ENCODE peak calls at places on chromosomes 1 and 21, in seven cellular contexts. One of them, this sample, is unnamed.

GRCh38 chr1:220787069-220787614 is 429 bp downstream of the MTARC1 start:
- DNase-seq in glutamatergic neuron: peak; percentile 33
- DNase-seq in sciatic nerve: no peak
- DNase-seq in GM19239: no peak
- DNase-seq in ELF-1: peak; percentile 79
- DNase-seq in ELR: peak; percentile 3
- DNase-seq in NCI-H1694: no peak
- DNase-seq in this sample: peak; percentile 67

GRCh38 chr1:156676820-156677615 is at the start of gene NES:
- DNase-seq in glutamatergic neuron: peak; percentile 86
- DNase-seq in sciatic nerve: peak; percentile 88
- DNase-seq in GM19239: no peak
- DNase-seq in ELF-1: peak; percentile 94
- DNase-seq in ELR: peak; percentile 51
- DNase-seq in NCI-H1694: peak; percentile 42
- DNase-seq in this sample: peak; percentile 93

GRCh38 chr1:173798078-173798477 is 26.4 kb upstream of the DARS2 start:
- DNase-seq in glutamatergic neuron: no peak
- DNase-seq in sciatic nerve: no peak
- DNase-seq in GM19239: no peak
- DNase-seq in ELF-1: no peak
- DNase-seq in ELR: no peak
- DNase-seq in NCI-H1694: no peak
- DNase-seq in this sample: no peak

GRCh38 chr1:81702903-81703302 is 97.8 kb upstream of the ADGRL2 start:
- DNase-seq in glutamatergic neuron: no peak
- DNase-seq in sciatic nerve: no peak
- DNase-seq in GM19239: no peak
- DNase-seq in ELF-1: no peak
- DNase-seq in ELR: peak; percentile 96
- DNase-seq in NCI-H1694: no peak
- DNase-seq in this sample: no peak

GRCh38 chr1:89566761-89567174 is 42.1 kb downstream of the LRRC8B start:
- DNase-seq in glutamatergic neuron: peak; percentile 24
- DNase-seq in sciatic nerve: peak; percentile 68
- DNase-seq in GM19239: no peak
- DNase-seq in ELF-1: peak; percentile 37
- DNase-seq in ELR: no peak
- DNase-seq in NCI-H1694: no peak
- DNase-seq in this sample: no peak

GRCh38 chr21:14942801-14943490 is 121.9 kb downstream of the NRIP1 start:
- DNase-seq in glutamatergic neuron: no peak
- DNase-seq in sciatic nerve: no peak
- DNase-seq in GM19239: no peak
- DNase-seq in ELF-1: no peak
- DNase-seq in ELR: no peak
- DNase-seq in NCI-H1694: no peak
- DNase-seq in this sample: no peak

GRCh38 chr1:100714599-100714998 is 4.9 kb upstream of the VCAM1 start:
- DNase-seq in glutamatergic neuron: no peak
- DNase-seq in sciatic nerve: no peak
- DNase-seq in GM19239: no peak
- DNase-seq in ELF-1: no peak
- DNase-seq in ELR: no peak
- DNase-seq in NCI-H1694: no peak
- DNase-seq in this sample: no peak

GRCh38 chr1:201982082-201982922 is at the start of gene RNPEP:
- DNase-seq in glutamatergic neuron: peak; percentile 78
- DNase-seq in sciatic nerve: peak; percentile 87
- DNase-seq in GM19239: peak; percentile 83
- DNase-seq in ELF-1: peak; percentile 69
- DNase-seq in ELR: peak; percentile 73
- DNase-seq in NCI-H1694: no peak
- DNase-seq in this sample: peak; percentile 77

GRCh38 chr1:15152318-15153183 is 996 bp upstream of the TMEM51 start:
- DNase-seq in glutamatergic neuron: peak; percentile 77
- DNase-seq in sciatic nerve: peak; percentile 91
- DNase-seq in GM19239: no peak
- DNase-seq in ELF-1: peak; percentile 90
- DNase-seq in ELR: peak; percentile 90
- DNase-seq in NCI-H1694: peak; percentile 50
- DNase-seq in this sample: peak; percentile 87

GRCh38 chr1:12181568-12181967 is 14.8 kb downstream of the TNFRSF1B start:
- DNase-seq in glutamatergic neuron: no peak
- DNase-seq in sciatic nerve: no peak
- DNase-seq in GM19239: no peak
- DNase-seq in ELF-1: no peak
- DNase-seq in ELR: no peak
- DNase-seq in NCI-H1694: no peak
- DNase-seq in this sample: no peak

GRCh38 chr1:158520955-158521665 is 33.1 kb downstream of the OR6Y1 start:
- DNase-seq in glutamatergic neuron: no peak
- DNase-seq in sciatic nerve: no peak
- DNase-seq in GM19239: no peak
- DNase-seq in ELF-1: no peak
- DNase-seq in ELR: no peak
- DNase-seq in NCI-H1694: no peak
- DNase-seq in this sample: no peak

GRCh38 chr1:167503626-167504458 is 14.5 kb downstream of the CD247 start:
- DNase-seq in glutamatergic neuron: no peak
- DNase-seq in sciatic nerve: no peak
- DNase-seq in GM19239: no peak
- DNase-seq in ELF-1: peak; percentile 40
- DNase-seq in ELR: no peak
- DNase-seq in NCI-H1694: no peak
- DNase-seq in this sample: no peak

GRCh38 chr21:28821276-28822063 is 171.2 kb downstream of the LTN1 start:
- DNase-seq in glutamatergic neuron: no peak
- DNase-seq in sciatic nerve: no peak
- DNase-seq in GM19239: no peak
- DNase-seq in ELF-1: no peak
- DNase-seq in ELR: no peak
- DNase-seq in NCI-H1694: no peak
- DNase-seq in this sample: no peak

GRCh38 chr1:156708245-156708661 is 2.9 kb upstream of the CRABP2 start:
- DNase-seq in glutamatergic neuron: no peak
- DNase-seq in sciatic nerve: no peak
- DNase-seq in GM19239: no peak
- DNase-seq in ELF-1: peak; percentile 88
- DNase-seq in ELR: no peak
- DNase-seq in NCI-H1694: no peak
- DNase-seq in this sample: peak; percentile 76

GRCh38 chr1:117673405-117673804 is 67.6 kb downstream of the TENT5C start:
- DNase-seq in glutamatergic neuron: no peak
- DNase-seq in sciatic nerve: no peak
- DNase-seq in GM19239: no peak
- DNase-seq in ELF-1: no peak
- DNase-seq in ELR: peak; percentile 83
- DNase-seq in NCI-H1694: no peak
- DNase-seq in this sample: no peak

GRCh38 chr1:91804546-91805023 is 81.4 kb downstream of the TGFBR3 start:
- DNase-seq in glutamatergic neuron: no peak
- DNase-seq in sciatic nerve: no peak
- DNase-seq in GM19239: no peak
- DNase-seq in ELF-1: no peak
- DNase-seq in ELR: peak; percentile 69
- DNase-seq in NCI-H1694: no peak
- DNase-seq in this sample: no peak

GRCh38 chr1:25549273-25550154 is 6.1 kb downstream of the LDLRAP1 start:
- DNase-seq in glutamatergic neuron: no peak
- DNase-seq in sciatic nerve: no peak
- DNase-seq in GM19239: peak; percentile 94
- DNase-seq in ELF-1: peak; percentile 32
- DNase-seq in ELR: peak; percentile 74
- DNase-seq in NCI-H1694: no peak
- DNase-seq in this sample: no peak

GRCh38 chr1:42266253-42267135 is 68.5 kb downstream of the FOXJ3 start:
- DNase-seq in glutamatergic neuron: no peak
- DNase-seq in sciatic nerve: no peak
- DNase-seq in GM19239: no peak
- DNase-seq in ELF-1: peak; percentile 44
- DNase-seq in ELR: no peak
- DNase-seq in NCI-H1694: no peak
- DNase-seq in this sample: no peak

GRCh38 chr1:234533975-234534876 is 55.2 kb upstream of the TARBP1 start:
- DNase-seq in glutamatergic neuron: no peak
- DNase-seq in sciatic nerve: peak; percentile 97
- DNase-seq in GM19239: no peak
- DNase-seq in ELF-1: no peak
- DNase-seq in ELR: no peak
- DNase-seq in NCI-H1694: peak; percentile 74
- DNase-seq in this sample: no peak

GRCh38 chr1:86823821-86824500 is 90.0 kb downstream of the SELENOF start:
- DNase-seq in glutamatergic neuron: no peak
- DNase-seq in sciatic nerve: no peak
- DNase-seq in GM19239: no peak
- DNase-seq in ELF-1: no peak
- DNase-seq in ELR: no peak
- DNase-seq in NCI-H1694: no peak
- DNase-seq in this sample: no peak

GRCh38 chr1:47432071-47433036 is 5.5 kb upstream of the FOXD2 start:
- DNase-seq in glutamatergic neuron: peak; percentile 90
- DNase-seq in sciatic nerve: peak; percentile 93
- DNase-seq in GM19239: no peak
- DNase-seq in ELF-1: peak; percentile 91
- DNase-seq in ELR: peak; percentile 71
- DNase-seq in NCI-H1694: peak; percentile 75
- DNase-seq in this sample: peak; percentile 87

GRCh38 chr1:170675825-170676224 is 11.9 kb downstream of the PRRX1 start:
- DNase-seq in glutamatergic neuron: no peak
- DNase-seq in sciatic nerve: no peak
- DNase-seq in GM19239: no peak
- DNase-seq in ELF-1: no peak
- DNase-seq in ELR: no peak
- DNase-seq in NCI-H1694: no peak
- DNase-seq in this sample: no peak

GRCh38 chr1:200488375-200489165 is 78.7 kb upstream of the ZNF281 start:
- DNase-seq in glutamatergic neuron: peak; percentile 36
- DNase-seq in sciatic nerve: peak; percentile 65
- DNase-seq in GM19239: peak; percentile 40
- DNase-seq in ELF-1: peak; percentile 80
- DNase-seq in ELR: peak; percentile 86
- DNase-seq in NCI-H1694: peak; percentile 63
- DNase-seq in this sample: peak; percentile 65

GRCh38 chr1:205396972-205397616 is 24.8 kb downstream of the LEMD1 start:
- DNase-seq in glutamatergic neuron: no peak
- DNase-seq in sciatic nerve: no peak
- DNase-seq in GM19239: peak; percentile 10
- DNase-seq in ELF-1: peak; percentile 71
- DNase-seq in ELR: peak; percentile 69
- DNase-seq in NCI-H1694: peak; percentile 90
- DNase-seq in this sample: peak; percentile 67

GRCh38 chr1:153259387-153259786 is at the start of gene LORICRIN:
- DNase-seq in glutamatergic neuron: no peak
- DNase-seq in sciatic nerve: no peak
- DNase-seq in GM19239: no peak
- DNase-seq in ELF-1: no peak
- DNase-seq in ELR: no peak
- DNase-seq in NCI-H1694: no peak
- DNase-seq in this sample: no peak

GRCh38 chr21:44907225-44907965 is 13.3 kb downstream of the ITGB2 start:
- DNase-seq in glutamatergic neuron: no peak
- DNase-seq in sciatic nerve: no peak
- DNase-seq in GM19239: no peak
- DNase-seq in ELF-1: no peak
- DNase-seq in ELR: no peak
- DNase-seq in NCI-H1694: no peak
- DNase-seq in this sample: no peak

GRCh38 chr1:7842517-7842916 is 10.3 kb downstream of the UTS2 start:
- DNase-seq in glutamatergic neuron: no peak
- DNase-seq in sciatic nerve: no peak
- DNase-seq in GM19239: no peak
- DNase-seq in ELF-1: no peak
- DNase-seq in ELR: no peak
- DNase-seq in NCI-H1694: no peak
- DNase-seq in this sample: no peak

GRCh38 chr1:34907487-34908090 is 21.9 kb downstream of the DLGAP3 start:
- DNase-seq in glutamatergic neuron: no peak
- DNase-seq in sciatic nerve: no peak
- DNase-seq in GM19239: no peak
- DNase-seq in ELF-1: peak; percentile 5
- DNase-seq in ELR: no peak
- DNase-seq in NCI-H1694: no peak
- DNase-seq in this sample: no peak

GRCh38 chr1:21552715-21553114 is 43.5 kb downstream of the ALPL start:
- DNase-seq in glutamatergic neuron: no peak
- DNase-seq in sciatic nerve: no peak
- DNase-seq in GM19239: no peak
- DNase-seq in ELF-1: no peak
- DNase-seq in ELR: peak; percentile 68
- DNase-seq in NCI-H1694: no peak
- DNase-seq in this sample: no peak

GRCh38 chr1:2311184-2312032 is 79.9 kb downstream of the MORN1 start:
- DNase-seq in glutamatergic neuron: peak; percentile 83
- DNase-seq in sciatic nerve: no peak
- DNase-seq in GM19239: peak; percentile 64
- DNase-seq in ELF-1: peak; percentile 87
- DNase-seq in ELR: peak; percentile 74
- DNase-seq in NCI-H1694: peak; percentile 42
- DNase-seq in this sample: peak; percentile 88

GRCh38 chr1:156931974-156932710 is 11.7 kb downstream of the LRRC71 start:
- DNase-seq in glutamatergic neuron: no peak
- DNase-seq in sciatic nerve: no peak
- DNase-seq in GM19239: no peak
- DNase-seq in ELF-1: no peak
- DNase-seq in ELR: no peak
- DNase-seq in NCI-H1694: no peak
- DNase-seq in this sample: no peak

GRCh38 chr1:113073457-113073950 is 506 bp downstream of the LRIG2 start:
- DNase-seq in glutamatergic neuron: no peak
- DNase-seq in sciatic nerve: no peak
- DNase-seq in GM19239: no peak
- DNase-seq in ELF-1: peak; percentile 89
- DNase-seq in ELR: peak; percentile 79
- DNase-seq in NCI-H1694: no peak
- DNase-seq in this sample: peak; percentile 74

GRCh38 chr1:245290836-245291235 is 136.1 kb downstream of the KIF26B start:
- DNase-seq in glutamatergic neuron: no peak
- DNase-seq in sciatic nerve: no peak
- DNase-seq in GM19239: no peak
- DNase-seq in ELF-1: peak; percentile 79
- DNase-seq in ELR: no peak
- DNase-seq in NCI-H1694: no peak
- DNase-seq in this sample: no peak

GRCh38 chr1:219539645-219540254 is 73.2 kb downstream of the ZC3H11B start:
- DNase-seq in glutamatergic neuron: no peak
- DNase-seq in sciatic nerve: no peak
- DNase-seq in GM19239: no peak
- DNase-seq in ELF-1: no peak
- DNase-seq in ELR: no peak
- DNase-seq in NCI-H1694: no peak
- DNase-seq in this sample: no peak

GRCh38 chr1:206032356-206033140 is 8.9 kb upstream of the CTSE start:
- DNase-seq in glutamatergic neuron: no peak
- DNase-seq in sciatic nerve: no peak
- DNase-seq in GM19239: no peak
- DNase-seq in ELF-1: no peak
- DNase-seq in ELR: no peak
- DNase-seq in NCI-H1694: no peak
- DNase-seq in this sample: no peak

GRCh38 chr1:6448749-6449631 is 17.0 kb downstream of the TNFRSF25 start:
- DNase-seq in glutamatergic neuron: peak; percentile 75
- DNase-seq in sciatic nerve: no peak
- DNase-seq in GM19239: no peak
- DNase-seq in ELF-1: peak; percentile 56
- DNase-seq in ELR: peak; percentile 31
- DNase-seq in NCI-H1694: no peak
- DNase-seq in this sample: peak; percentile 80

GRCh38 chr1:81920245-81920740 is 119.6 kb downstream of the ADGRL2 start:
- DNase-seq in glutamatergic neuron: peak; percentile 62
- DNase-seq in sciatic nerve: no peak
- DNase-seq in GM19239: no peak
- DNase-seq in ELF-1: peak; percentile 95
- DNase-seq in ELR: peak; percentile 1
- DNase-seq in NCI-H1694: no peak
- DNase-seq in this sample: peak; percentile 79

GRCh38 chr21:42674351-42674940 is 21.0 kb downstream of the PDE9A start:
- DNase-seq in glutamatergic neuron: peak; percentile 48
- DNase-seq in sciatic nerve: peak; percentile 74
- DNase-seq in GM19239: no peak
- DNase-seq in ELF-1: peak; percentile 86
- DNase-seq in ELR: no peak
- DNase-seq in NCI-H1694: peak; percentile 23
- DNase-seq in this sample: peak; percentile 84

This sample was measured in H9.